ENCODE peak calls at places on chromosomes 13 and 19, in nine cellular contexts. S is stomach, U is GM12878, T is prostate gland, K is HepG2, Q is breast epithelium, E is sigmoid colon, V is GM12892, M is transverse colon. D is an unnamed sample.

GRCh38 chr13:21466527-21466926 is 7.4 kb upstream of the ZDHHC20 start:
- DNase-seq in S (peak; percentile 52), U (no peak), T (no peak), K (no peak), Q (no peak), E (no peak), V (no peak), M (no peak), D (no peak)

GRCh38 chr13:48236528-48237353 is 3.7 kb downstream of the ITM2B start:
- DNase-seq in S (no peak), U (no peak), T (no peak), K (no peak), Q (no peak), E (no peak), V (no peak), M (no peak), D (no peak)

GRCh38 chr13:112213467-112214245 is 146.7 kb downstream of the SOX1 start:
- DNase-seq in S (peak; percentile 40), U (no peak), T (no peak), K (peak; percentile 28), Q (peak; percentile 68), E (no peak), V (no peak), M (peak; percentile 80), D (no peak)

GRCh38 chr13:28117689-28118377 is 17.5 kb upstream of the FLT3 start:
- DNase-seq in S (peak; percentile 46), U (no peak), T (peak; percentile 43), K (no peak), Q (no peak), E (no peak), V (no peak), M (peak; percentile 60), D (no peak)

GRCh38 chr13:77289844-77290243 is 37.0 kb downstream of the MYCBP2 start:
- DNase-seq in S (no peak), U (no peak), T (no peak), K (no peak), Q (no peak), E (no peak), V (no peak), M (no peak), D (no peak)

GRCh38 chr19:41426952-41427646 is at the start of gene B3GNT8:
- DNase-seq in S (peak; percentile 86), U (no peak), T (peak; percentile 89), K (peak; percentile 59), Q (peak; percentile 86), E (peak; percentile 94), V (peak; percentile 52), M (peak; percentile 94), D (peak; percentile 95)

GRCh38 chr19:20039203-20039723 is at the start of gene ZNF682:
- DNase-seq in S (peak; percentile 97), U (no peak), T (peak; percentile 97), K (peak; percentile 84), Q (peak; percentile 98), E (peak; percentile 97), V (peak; percentile 54), M (peak; percentile 96), D (peak; percentile 99)

GRCh38 chr13:46367622-46368327 is 19.3 kb downstream of the RUBCNL start:
- DNase-seq in S (no peak), U (no peak), T (no peak), K (no peak), Q (no peak), E (no peak), V (no peak), M (no peak), D (no peak)

GRCh38 chr13:20799726-20800416 is 26.1 kb upstream of the EEF1AKMT1 start:
- DNase-seq in S (no peak), U (no peak), T (no peak), K (no peak), Q (no peak), E (no peak), V (no peak), M (no peak), D (no peak)

GRCh38 chr13:24274452-24274971 is 34.9 kb upstream of the C1QTNF9 start:
- DNase-seq in S (peak; percentile 40), U (peak; percentile 88), T (no peak), K (no peak), Q (no peak), E (no peak), V (peak; percentile 46), M (peak; percentile 34), D (no peak)

GRCh38 chr13:93771229-93771628 is 544.6 kb downstream of the GPC6 start:
- DNase-seq in S (no peak), U (no peak), T (no peak), K (no peak), Q (no peak), E (no peak), V (no peak), M (no peak), D (no peak)

GRCh38 chr13:80340643-80341097 is 256 bp downstream of the SPRY2 start:
- DNase-seq in S (no peak), U (no peak), T (no peak), K (peak; percentile 18), Q (no peak), E (peak; percentile 73), V (no peak), M (no peak), D (no peak)
- TF ChIP-seq POLR2AphosphoS5 in S (no peak), U (no peak), T (no peak), K (no peak), Q (no peak), E (no peak), V (no peak), M (no peak), D (no peak)

DNA sequence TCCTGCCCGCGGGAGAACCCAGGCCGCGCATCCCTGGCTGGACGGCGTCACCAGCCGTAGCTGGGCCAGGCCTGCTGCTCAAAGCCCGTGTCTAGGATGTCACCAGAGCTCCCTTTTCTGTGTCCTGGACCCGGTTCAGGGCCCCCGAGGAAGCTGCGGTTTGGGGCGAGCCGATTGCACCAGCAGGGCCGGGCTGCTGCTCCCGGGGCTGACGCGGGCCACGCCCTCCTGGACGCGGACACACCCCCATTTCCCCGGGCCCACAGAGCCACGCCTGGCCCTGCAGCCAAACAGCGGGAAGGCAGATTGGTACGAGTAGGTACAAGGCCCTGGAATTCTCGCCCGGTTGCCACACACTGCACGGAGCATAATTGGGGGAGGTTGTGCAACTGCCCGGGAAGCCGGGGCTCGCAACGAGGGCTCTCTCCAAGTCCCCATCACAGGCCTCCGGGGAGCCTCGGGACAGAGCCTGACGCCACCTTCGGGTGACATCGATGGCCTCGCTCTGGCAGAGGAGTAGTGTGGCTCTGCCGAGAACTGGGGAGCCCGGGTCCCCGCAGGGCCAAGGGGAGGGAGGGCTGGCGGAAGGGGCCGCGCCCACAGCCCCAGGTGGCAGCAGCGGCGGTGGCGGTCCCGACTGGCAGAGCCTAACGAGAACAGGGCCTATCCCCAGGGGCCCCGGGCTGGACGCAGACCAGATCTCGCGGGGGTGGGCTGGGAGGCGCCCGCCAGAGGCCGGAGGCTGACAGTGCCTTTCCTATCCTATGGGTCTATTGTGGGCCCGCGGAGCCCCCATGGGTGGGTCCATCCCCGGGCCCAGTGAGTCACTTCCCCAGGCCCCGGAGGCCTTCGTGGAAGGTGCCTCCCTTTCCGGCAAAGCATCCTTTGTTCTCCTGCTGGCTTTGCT is 23.5 kb downstream of the KCTD15 start:
- DNase-seq in S (peak; percentile 88), U (no peak), T (peak; percentile 89), K (peak; percentile 53), Q (no peak), E (peak; percentile 88), V (no peak), M (peak; percentile 82), D (no peak)
- TF ChIP-seq POLR2AphosphoS5 in S (peak; percentile 42), U (no peak), T (peak; percentile 76), K (no peak), Q (peak; percentile 28), E (peak; percentile 6), V (no peak), M (no peak), D (peak; percentile 39)

DNA sequence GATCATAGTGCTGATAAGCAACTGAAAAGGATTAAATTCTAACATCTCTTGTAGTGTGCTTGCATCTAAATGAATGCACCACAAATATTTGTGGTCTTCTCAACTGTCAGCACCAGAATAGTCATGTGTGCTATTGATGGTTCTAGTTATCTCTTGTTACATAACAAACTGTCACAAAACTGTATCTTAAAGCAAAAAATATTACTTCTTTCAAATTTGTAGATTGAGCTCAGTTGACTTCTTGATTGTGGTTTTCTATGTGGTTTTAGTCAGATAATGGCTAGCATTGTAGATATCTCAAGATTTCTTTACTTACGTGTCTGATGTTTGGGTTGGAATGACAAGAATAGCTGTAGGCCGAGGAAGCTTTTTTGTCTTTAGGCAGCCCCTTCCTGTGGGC is 431.3 kb downstream of the SLITRK6 start:
- DNase-seq in S (no peak), U (no peak), T (no peak), K (no peak), Q (no peak), E (no peak), V (no peak), M (no peak), D (no peak)
- TF ChIP-seq POLR2AphosphoS5 in S (no peak), U (no peak), T (no peak), K (no peak), Q (no peak), E (no peak), V (no peak), M (no peak), D (no peak)

GRCh38 chr13:55653497-55653896 is 1487.2 kb upstream of the PRR20A start:
- DNase-seq in S (no peak), U (no peak), T (no peak), K (no peak), Q (no peak), E (no peak), V (no peak), M (no peak), D (no peak)
- TF ChIP-seq POLR2AphosphoS5 in S (no peak), U (no peak), T (no peak), K (no peak), Q (no peak), E (no peak), V (no peak), M (no peak), D (no peak)

DNA sequence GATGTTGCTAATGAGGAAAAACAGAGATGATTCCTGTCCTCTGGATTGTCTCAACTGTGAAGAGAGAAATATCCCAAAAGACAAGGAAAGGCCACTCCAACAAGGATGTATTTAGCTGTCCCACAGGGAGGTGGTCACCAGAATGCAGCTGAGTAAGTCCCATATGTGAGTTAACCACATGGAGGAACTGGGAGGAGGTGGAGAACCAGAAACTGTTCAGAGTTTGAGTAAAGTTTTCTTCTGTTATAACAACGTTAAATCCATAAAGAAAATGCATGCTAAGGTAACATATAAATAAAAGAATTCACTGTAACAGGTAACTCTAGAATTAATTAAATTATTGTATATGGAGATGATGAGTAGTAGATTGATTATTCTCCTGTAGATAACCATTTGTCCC is 5.3 kb downstream of the ZNF763 start:
- DNase-seq in S (no peak), U (no peak), T (no peak), K (no peak), Q (no peak), E (no peak), V (no peak), M (no peak), D (no peak)
- TF ChIP-seq POLR2AphosphoS5 in S (no peak), U (no peak), T (no peak), K (no peak), Q (no peak), E (no peak), V (no peak), M (no peak), D (no peak)

GRCh38 chr19:48458016-48458415 is 2.6 kb downstream of the KCNJ14 start:
- DNase-seq in S (no peak), U (no peak), T (no peak), K (no peak), Q (no peak), E (no peak), V (no peak), M (no peak), D (no peak)
- TF ChIP-seq POLR2AphosphoS5 in S (no peak), U (no peak), T (no peak), K (no peak), Q (no peak), E (no peak), V (no peak), M (no peak), D (no peak)

GRCh38 chr19:40424637-40425449 is 949 bp downstream of the SERTAD1 start:
- DNase-seq in S (no peak), U (no peak), T (no peak), K (no peak), Q (no peak), E (no peak), V (no peak), M (no peak), D (no peak)
- TF ChIP-seq POLR2AphosphoS5 in S (no peak), U (peak; percentile 20), T (no peak), K (no peak), Q (no peak), E (no peak), V (no peak), M (no peak), D (no peak)